ENCODE peak calls at places on chromosomes 4 and X, in seven cellular contexts. M is A549, X is WTC11, N is HepG2, C is endothelial cell of umbilical vein, Y is HCT116, F is K562. Q is an unnamed sample.

GRCh38 chrX:10049246-10049645 is 82.1 kb downstream of the CLDN34 start:
- DNase-seq in F (no peak), N (no peak), X (no peak), Y (no peak), C (no peak), M (no peak), Q (no peak)

GRCh38 chrX:1417921-1418875 is 26.3 kb upstream of the SLC25A6 start:
- DNase-seq in X (no peak), C (no peak), Y (no peak), M (no peak), F (no peak), N (no peak), Q (no peak)

GRCh38 chr4:151184523-151185458 is 85.4 kb downstream of the RPS3A start:
- DNase-seq in M (peak; percentile 76), C (peak; percentile 89), X (no peak), Y (peak; percentile 44), F (no peak), N (peak; percentile 9), Q (no peak)

GRCh38 chr4:109429545-109429944 is 4.1 kb upstream of the SEC24B start:
- DNase-seq in X (no peak), C (peak; percentile 83), N (no peak), F (no peak), Y (no peak), M (no peak), Q (no peak)

GRCh38 chr4:26787461-26788340 is 72.9 kb upstream of the STIM2 start:
- DNase-seq in M (peak; percentile 50), N (peak; percentile 32), C (peak; percentile 52), Y (peak; percentile 70), X (peak; percentile 50), F (peak; percentile 26), Q (peak; percentile 92)

GRCh38 chr4:82423245-82424054 is 6.8 kb downstream of the HNRNPDL start:
- DNase-seq in F (no peak), M (peak; percentile 20), X (no peak), C (no peak), N (no peak), Y (no peak), Q (peak; percentile 24)

GRCh38 chrX:116238866-116239265 is 68.3 kb downstream of the AGTR2 start:
- DNase-seq in X (no peak), C (no peak), M (no peak), F (no peak), Y (no peak), N (no peak), Q (no peak)

GRCh38 chrX:11381464-11381863 is 88.3 kb downstream of the AMELX start:
- DNase-seq in M (peak; percentile 46), N (peak; percentile 25), X (peak; percentile 11), Y (peak; percentile 24), F (peak; percentile 31), C (peak; percentile 74), Q (peak; percentile 51)

GRCh38 chr4:145178740-145179139 is 1.6 kb downstream of the OTUD4 start:
- DNase-seq in F (no peak), Y (no peak), X (no peak), C (no peak), N (no peak), M (no peak), Q (peak; percentile 40)

GRCh38 chr4:128660361-128660964 is 149.0 kb upstream of the JADE1 start:
- DNase-seq in N (no peak), Y (no peak), C (no peak), F (no peak), M (no peak), X (no peak), Q (no peak)

GRCh38 chrX:29902004-29902403 is 313.4 kb upstream of the MAGEB2 start:
- DNase-seq in M (no peak), F (no peak), X (no peak), N (no peak), C (no peak), Y (no peak), Q (no peak)

GRCh38 chr4:24195976-24196736 is 306.3 kb upstream of the PPARGC1A start:
- DNase-seq in F (no peak), N (no peak), M (no peak), Y (no peak), C (no peak), X (no peak), Q (no peak)

GRCh38 chr4:23161787-23162186 is 469.1 kb downstream of the GBA3 start:
- DNase-seq in F (no peak), X (no peak), C (no peak), Y (no peak), N (no peak), M (no peak), Q (no peak)

GRCh38 chr4:81215219-81215892 is at the start of gene PRKG2:
- DNase-seq in N (no peak), X (peak; percentile 27), C (no peak), M (no peak), F (no peak), Y (no peak), Q (no peak)

GRCh38 chr4:88144866-88145300 is 13.6 kb downstream of the ABCG2 start:
- DNase-seq in F (no peak), X (no peak), M (peak; percentile 42), N (no peak), Y (no peak), C (no peak), Q (no peak)

GRCh38 chrX:119817130-119817690 is 25.8 kb upstream of the RPL39 start:
- DNase-seq in F (no peak), Y (no peak), X (no peak), N (no peak), C (no peak), M (no peak), Q (no peak)

GRCh38 chrX:15269618-15270521 is at the start of gene ASB9:
- DNase-seq in F (no peak), M (peak; percentile 96), X (peak; percentile 9), C (peak; percentile 64), N (peak; percentile 78), Y (peak; percentile 39), Q (no peak)

GRCh38 chr4:112145820-112146813 is 863 bp downstream of the FAM241A start:
- DNase-seq in M (peak; percentile 39), N (no peak), Y (no peak), C (peak; percentile 70), F (peak; percentile 46), X (peak; percentile 53), Q (peak; percentile 68)

GRCh38 chrX:100798815-100799214 is 21.4 kb upstream of the CSTF2 start:
- DNase-seq in X (no peak), Y (no peak), M (no peak), C (no peak), F (no peak), N (no peak), Q (no peak)

GRCh38 chr4:119035941-119036737 is 99.5 kb upstream of the MYOZ2 start:
- DNase-seq in C (no peak), F (no peak), X (no peak), N (no peak), Y (no peak), M (no peak), Q (no peak)

GRCh38 chr4:64230709-64231310 is 178.4 kb downstream of the TECRL start:
- DNase-seq in N (no peak), M (peak; percentile 14), X (no peak), F (peak; percentile 9), C (no peak), Y (peak; percentile 8), Q (peak; percentile 36)

GRCh38 chr4:6824071-6824470 is 41.5 kb downstream of the KIAA0232 start:
- DNase-seq in M (no peak), X (no peak), Y (no peak), C (peak; percentile 14), F (no peak), N (no peak), Q (no peak)

GRCh38 chrX:152136312-152136711 is 2.1 kb downstream of the MAGEA10 start:
- DNase-seq in F (no peak), X (no peak), C (no peak), Y (no peak), M (no peak), N (no peak), Q (peak; percentile 13)

DNA sequence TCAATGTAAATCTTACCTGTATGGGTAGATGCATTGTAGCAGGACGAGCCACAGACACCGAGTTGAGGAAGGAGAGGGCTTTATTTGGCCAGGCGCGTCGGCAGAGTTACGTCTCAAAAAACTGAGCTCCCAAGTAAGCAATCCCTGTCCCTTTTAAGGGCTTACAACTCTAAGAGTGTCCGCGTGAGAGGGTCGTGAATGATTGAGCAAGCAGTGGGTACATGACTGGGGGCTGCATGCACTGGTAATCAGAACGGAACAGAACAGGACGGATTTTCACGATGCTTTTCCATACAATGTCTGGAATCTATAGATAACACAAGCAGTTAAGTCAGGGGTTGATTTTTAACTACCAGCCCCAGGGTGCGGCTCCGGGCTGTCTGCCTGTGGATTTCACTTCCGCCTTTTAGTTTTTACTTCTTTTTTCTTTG is 524.9 kb upstream of the HTR2C start:
- DNase-seq in M (no peak), N (no peak), C (no peak), F (no peak), X (no peak), Y (no peak), Q (no peak)
- TF ChIP-seq MAX in M (no peak), N (no peak), C (no peak), F (no peak), X (no peak), Y (no peak), Q (no peak)

GRCh38 chr4:101040776-101041175 is 306.6 kb downstream of the PPP3CA start:
- DNase-seq in X (no peak), M (no peak), F (no peak), N (no peak), C (no peak), Y (no peak), Q (no peak)
- TF ChIP-seq MAX in X (no peak), M (no peak), F (no peak), N (no peak), C (no peak), Y (no peak), Q (no peak)

GRCh38 chr4:11469900-11470708 is 41.4 kb upstream of the HS3ST1 start:
- DNase-seq in X (no peak), F (no peak), C (peak; percentile 12), M (no peak), N (no peak), Y (no peak), Q (no peak)
- TF ChIP-seq MAX in X (no peak), F (no peak), C (no peak), M (no peak), N (no peak), Y (no peak), Q (no peak)

GRCh38 chrX:41019041-41019392 is 66.2 kb upstream of the USP9X start:
- DNase-seq in X (no peak), M (no peak), Y (no peak), F (no peak), C (no peak), N (no peak), Q (no peak)

GRCh38 chrX:41010188-41010846 is 74.9 kb upstream of the USP9X start:
- DNase-seq in Y (no peak), M (peak; percentile 79), C (peak; percentile 91), X (peak; percentile 41), N (peak; percentile 89), F (peak; percentile 66), Q (peak; percentile 74)

GRCh38 chrX:41009816-41010187 is 75.4 kb upstream of the USP9X start:
- DNase-seq in Y (no peak), X (no peak), M (no peak), F (no peak), C (no peak), N (no peak), Q (peak; percentile 9)

DNA sequence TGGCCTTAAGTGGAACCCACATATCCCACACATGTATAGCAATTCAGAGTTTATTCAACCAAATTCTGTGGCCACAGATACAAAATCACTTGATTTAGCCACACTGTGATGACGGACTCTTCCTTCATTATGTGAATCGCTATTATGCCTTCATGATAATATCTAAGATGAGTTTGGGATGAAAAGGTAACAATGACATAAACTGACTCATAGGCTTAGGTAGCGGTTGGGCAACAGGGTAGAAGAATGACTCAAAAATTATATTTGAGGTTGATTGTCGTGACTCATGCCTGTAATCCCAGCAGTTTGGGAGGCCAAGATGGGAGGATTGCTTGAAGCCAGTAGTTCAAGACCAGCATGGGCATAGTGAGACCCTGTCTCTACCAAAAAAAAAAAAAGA is 70.5 kb upstream of the USP9X start:
- DNase-seq in C (no peak), F (no peak), N (no peak), Y (peak; percentile 51), M (peak; percentile 56), X (no peak), Q (peak; percentile 11)
- TF ChIP-seq MAX in C (no peak), F (no peak), N (no peak), Y (no peak), M (no peak), X (no peak), Q (no peak)